ENCODE peak calls at places on chromosome 5, in nine cellular contexts. X, T, U, D, N, B, J, Y and H are unnamed samples.

GRCh38 chr5:69188811-69189161 is 597 bp upstream of the CENPH start:
- DNase-seq in X (no peak), N (peak; percentile 55), T (peak; percentile 16), D (no peak), Y (no peak), B (no peak), J (no peak), U (no peak), H (no peak)

GRCh38 chr5:157301066-157301465 is 35.1 kb downstream of the CYFIP2 start:
- DNase-seq in B (no peak), X (no peak), J (no peak), Y (no peak), D (no peak), N (no peak), T (no peak), U (no peak), H (no peak)

GRCh38 chr5:54329731-54330709 is 19.6 kb upstream of the ARL15 start:
- DNase-seq in Y (peak; percentile 92), D (peak; percentile 95), T (peak; percentile 86), U (peak; percentile 93), J (peak; percentile 92), N (no peak), B (peak; percentile 88), X (no peak), H (peak; percentile 85)

GRCh38 chr5:158382473-158382872 is 523.5 kb upstream of the CLINT1 start:
- DNase-seq in X (peak; percentile 29), Y (peak; percentile 95), D (peak; percentile 89), N (peak; percentile 59), U (peak; percentile 94), J (peak; percentile 98), T (peak; percentile 97), B (peak; percentile 97), H (peak; percentile 87)

GRCh38 chr5:139419226-139419625 is 15.3 kb upstream of the SPATA24 start:
- DNase-seq in U (no peak), X (no peak), B (no peak), Y (no peak), T (no peak), J (no peak), N (no peak), D (no peak), H (no peak)

GRCh38 chr5:51378778-51379652 is 4.2 kb upstream of the ISL1 start:
- DNase-seq in X (no peak), Y (no peak), B (peak; percentile 41), D (no peak), J (peak; percentile 16), T (peak; percentile 19), N (no peak), U (no peak), H (no peak)

GRCh38 chr5:139287890-139288635 is 5.5 kb upstream of the MATR3 start:
- DNase-seq in J (peak; percentile 48), U (no peak), X (no peak), Y (no peak), T (no peak), D (no peak), N (no peak), B (peak; percentile 33), H (no peak)

GRCh38 chr5:142235050-142235797 is 89.6 kb downstream of the SPRY4 start:
- DNase-seq in T (no peak), X (no peak), N (no peak), Y (no peak), B (peak; percentile 12), J (no peak), D (no peak), U (peak; percentile 42), H (no peak)

GRCh38 chr5:100517301-100517974 is 17.7 kb upstream of the FAM174A start:
- DNase-seq in N (no peak), U (peak; percentile 49), T (no peak), X (no peak), Y (no peak), B (peak; percentile 45), D (no peak), J (no peak), H (no peak)

GRCh38 chr5:129459485-129460120 is 495 bp upstream of the ADAMTS19 start:
- DNase-seq in Y (peak; percentile 71), X (no peak), D (no peak), N (no peak), B (no peak), J (peak; percentile 39), U (peak; percentile 4), T (peak; percentile 44), H (no peak)

GRCh38 chr5:9545301-9545958 is 445 bp downstream of the SEMA5A start:
- DNase-seq in X (no peak), B (no peak), T (no peak), U (peak; percentile 20), Y (no peak), D (no peak), N (no peak), J (no peak), H (no peak)

GRCh38 chr5:9545959-9546851 is at the start of gene SEMA5A:
- DNase-seq in U (peak; percentile 74), T (peak; percentile 68), D (no peak), J (peak; percentile 80), Y (peak; percentile 81), N (no peak), B (peak; percentile 69), X (no peak), H (no peak)

GRCh38 chr5:9549941-9550340 is 4.1 kb upstream of the SEMA5A start:
- DNase-seq in J (peak; percentile 45), N (no peak), T (peak; percentile 13), D (no peak), B (no peak), X (no peak), Y (no peak), U (no peak), H (no peak)

GRCh38 chr5:9544502-9545300 is 1.2 kb downstream of the SEMA5A start:
- DNase-seq in X (no peak), Y (peak; percentile 87), N (peak; percentile 31), U (peak; percentile 85), D (no peak), J (peak; percentile 89), B (peak; percentile 97), T (peak; percentile 88), H (no peak)

GRCh38 chr5:9546973-9547947 is 1.4 kb upstream of the SEMA5A start:
- DNase-seq in T (peak; percentile 68), X (no peak), D (no peak), B (no peak), U (peak; percentile 60), N (no peak), Y (peak; percentile 83), J (peak; percentile 74), H (no peak)
- H3K4me3 ChIP-seq in T (peak overlapping the region; percentile 79), X (no peak overlapping the region), D (peak overlapping the region; percentile 90), B (peak overlapping the region; percentile 72), U (peak overlapping the region; percentile 78), N (no peak overlapping the region), Y (peak overlapping the region; percentile 87), J (peak overlapping the region; percentile 86), H (peak overlapping the region; percentile 70)

GRCh38 chr5:16455670-16456069 is 9.9 kb downstream of the ZNF622 start:
- DNase-seq in J (no peak), B (no peak), Y (no peak), T (no peak), X (no peak), U (no peak), D (no peak), N (no peak), H (no peak)

GRCh38 chr5:16450163-16450562 is 15.4 kb downstream of the ZNF622 start:
- DNase-seq in D (no peak), N (no peak), X (no peak), J (no peak), T (no peak), Y (no peak), U (no peak), B (no peak), H (no peak)

GRCh38 chr5:16456103-16456832 is 9.3 kb downstream of the ZNF622 start:
- DNase-seq in D (peak; percentile 19), Y (peak; percentile 78), N (peak; percentile 40), X (peak; percentile 49), B (peak; percentile 96), J (peak; percentile 86), U (peak; percentile 74), T (peak; percentile 83), H (peak; percentile 51)

GRCh38 chr5:16454686-16455085 is 10.9 kb downstream of the ZNF622 start:
- DNase-seq in Y (no peak), T (no peak), J (no peak), U (no peak), B (no peak), D (no peak), X (no peak), N (no peak), H (no peak)

GRCh38 chr5:16453609-16454008 is 12.0 kb downstream of the ZNF622 start:
- DNase-seq in X (no peak), Y (no peak), J (no peak), T (no peak), N (no peak), D (no peak), B (no peak), U (no peak), H (no peak)
- TF ChIP-seq CTCF in X (no peak), Y (no peak), J (peak; percentile 7), T (peak; percentile 1), N (no peak), D (no peak), B (peak; percentile 30), U (no peak), H (no peak)

GRCh38 chr5:115840825-115841224 is 540 bp downstream of the ATG12 start:
- DNase-seq in D (no peak), Y (no peak), J (no peak), X (no peak), N (no peak), U (no peak), B (no peak), T (no peak), H (no peak)

GRCh38 chr5:115829913-115830312 is 11.5 kb downstream of the ATG12 start:
- DNase-seq in U (no peak), D (no peak), X (no peak), T (no peak), N (no peak), B (no peak), Y (no peak), J (no peak), H (no peak)

GRCh38 chr5:115831163-115831768 is 10.1 kb downstream of the ATG12 start:
- DNase-seq in U (peak; percentile 19), N (peak; percentile 44), J (peak; percentile 67), X (no peak), T (peak; percentile 46), Y (peak; percentile 41), D (no peak), B (peak; percentile 66), H (no peak)

GRCh38 chr5:115838885-115839518 is 2.4 kb downstream of the ATG12 start:
- DNase-seq in B (peak; percentile 68), U (peak; percentile 48), N (peak; percentile 53), X (no peak), D (no peak), J (peak; percentile 72), Y (peak; percentile 57), T (peak; percentile 50), H (no peak)

DNA sequence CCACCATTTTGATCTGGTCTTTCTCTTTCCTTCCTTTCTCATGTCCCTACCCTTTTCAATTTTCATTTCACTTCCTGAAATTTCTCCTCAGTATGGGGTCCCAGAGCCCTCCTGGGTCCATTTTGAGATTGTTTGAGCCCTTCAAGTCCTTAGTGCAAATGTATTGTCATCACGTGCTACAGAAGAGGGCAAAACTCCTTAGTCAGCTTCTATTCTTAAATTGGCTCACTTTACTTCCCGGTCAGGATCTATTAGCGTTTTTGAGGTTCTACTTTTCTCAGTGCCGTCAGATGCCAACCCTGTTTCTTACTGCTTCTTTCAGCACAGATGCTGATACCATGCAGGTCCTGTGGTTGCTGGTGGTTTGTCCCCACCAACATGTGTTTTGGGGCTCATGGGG is 5.9 kb downstream of the ATG12 start:
- DNase-seq in Y (no peak), J (no peak), N (no peak), D (no peak), B (no peak), U (no peak), X (no peak), T (no peak), H (no peak)
- H3K4me3 ChIP-seq in Y (no peak overlapping the region), J (no peak overlapping the region), N (no peak overlapping the region), D (no peak overlapping the region), B (no peak overlapping the region), U (no peak overlapping the region), X (no peak overlapping the region), T (no peak overlapping the region), H (no peak overlapping the region)

GRCh38 chr5:66807743-66808142 is 211.6 kb downstream of the MAST4 start:
- DNase-seq in T (peak; percentile 60), B (peak; percentile 63), J (peak; percentile 73), Y (peak; percentile 22), D (no peak), X (peak; percentile 2), N (peak; percentile 66), U (peak; percentile 80), H (peak; percentile 32)
- TF ChIP-seq CTCF in T (peak; percentile 69), B (peak; percentile 51), J (peak; percentile 76), Y (peak; percentile 38), D (peak; percentile 55), X (peak; percentile 14), N (peak; percentile 78), U (peak; percentile 62), H (peak; percentile 37)